ENCODE peak calls at places on chromosomes 16 and 17, in eight cellular contexts. Q, I, P, Z, M, H, L and U are unnamed samples.

GRCh38 chr17:64178011-64178825 is 48.3 kb upstream of the ERN1 start:
- ATAC-seq in Q (no peak), I (no peak), P (no peak), Z (no peak), M (no peak), H (peak; percentile 67), L (no peak), U (no peak)

GRCh38 chr16:85695196-85696128 is 6.7 kb upstream of the GINS2 start:
- ATAC-seq in Q (no peak), I (no peak), P (no peak), Z (no peak), M (no peak), H (no peak), L (no peak), U (no peak)

GRCh38 chr17:64051153-64051552 is 30.7 kb upstream of the ICAM2 start:
- ATAC-seq in Q (no peak), I (peak; percentile 56), P (peak; percentile 60), Z (peak; percentile 99), M (no peak), H (no peak), L (peak; percentile 84), U (no peak)

GRCh38 chr16:58651965-58652348 is 22.3 kb upstream of the CNOT1 start:
- ATAC-seq in Q (no peak), I (no peak), P (no peak), Z (no peak), M (no peak), H (no peak), L (no peak), U (no peak)

GRCh38 chr17:1753767-1754429 is 8.0 kb upstream of the SERPINF1 start:
- ATAC-seq in Q (no peak), I (no peak), P (no peak), Z (no peak), M (peak; percentile 8), H (no peak), L (no peak), U (no peak)

GRCh38 chr17:59375858-59376257 is 44.4 kb downstream of the YPEL2 start:
- ATAC-seq in Q (no peak), I (no peak), P (no peak), Z (no peak), M (no peak), H (no peak), L (no peak), U (no peak)

GRCh38 chr17:63621229-63621683 is 961 bp upstream of the MAP3K3 start:
- ATAC-seq in Q (no peak), I (no peak), P (peak; percentile 48), Z (no peak), M (no peak), H (no peak), L (peak; percentile 32), U (no peak)

GRCh38 chr16:77841275-77841640 is 52.9 kb downstream of the VAT1L start:
- ATAC-seq in Q (no peak), I (no peak), P (no peak), Z (no peak), M (no peak), H (no peak), L (peak; percentile 87), U (no peak)

GRCh38 chr16:31376705-31377104 is 16.4 kb upstream of the ITGAD start:
- ATAC-seq in Q (no peak), I (no peak), P (no peak), Z (no peak), M (no peak), H (no peak), L (peak; percentile 60), U (no peak)

GRCh38 chr17:31275126-31275525 is 21.9 kb downstream of the OMG start:
- ATAC-seq in Q (peak; percentile 14), I (no peak), P (peak; percentile 24), Z (no peak), M (no peak), H (no peak), L (no peak), U (no peak)

GRCh38 chr17:43396491-43397060 is 2.2 kb upstream of the ARL4D start:
- ATAC-seq in Q (no peak), I (no peak), P (no peak), Z (no peak), M (no peak), H (no peak), L (no peak), U (no peak)

GRCh38 chr17:79203657-79204056 is 129.0 kb downstream of the ENGASE start:
- ATAC-seq in Q (no peak), I (no peak), P (no peak), Z (no peak), M (no peak), H (no peak), L (no peak), U (no peak)

GRCh38 chr17:34024303-34025178 is 230.5 kb upstream of the CCL2 start:
- ATAC-seq in Q (peak; percentile 34), I (no peak), P (no peak), Z (no peak), M (peak; percentile 82), H (no peak), L (no peak), U (no peak)

GRCh38 chr16:66566051-66566901 is at the start of gene CMTM1:
- ATAC-seq in Q (no peak), I (no peak), P (peak; percentile 9), Z (no peak), M (no peak), H (no peak), L (no peak), U (no peak)

GRCh38 chr16:66572356-66572755 is 6.1 kb downstream of the CMTM1 start:
- ATAC-seq in Q (no peak), I (peak; percentile 11), P (no peak), Z (no peak), M (no peak), H (no peak), L (no peak), U (no peak)

GRCh38 chr16:66568355-66568754 is 2.1 kb downstream of the CMTM1 start:
- ATAC-seq in Q (no peak), I (no peak), P (no peak), Z (no peak), M (no peak), H (no peak), L (no peak), U (no peak)

GRCh38 chr16:66569131-66569530 is 2.9 kb downstream of the CMTM1 start:
- ATAC-seq in Q (no peak), I (no peak), P (no peak), Z (no peak), M (no peak), H (no peak), L (peak; percentile 20), U (no peak)

GRCh38 chr16:66569827-66570405 is 3.7 kb downstream of the CMTM1 start:
- ATAC-seq in Q (peak; percentile 75), I (peak; percentile 63), P (peak; percentile 66), Z (no peak), M (peak; percentile 69), H (no peak), L (peak; percentile 75), U (peak; percentile 28)
- H3K4me3 ChIP-seq in Q (no peak overlapping the region), I (no peak overlapping the region), P (no peak overlapping the region), Z (no peak overlapping the region), M (no peak overlapping the region), H (no peak overlapping the region), L (no peak overlapping the region), U (no peak overlapping the region)

DNA sequence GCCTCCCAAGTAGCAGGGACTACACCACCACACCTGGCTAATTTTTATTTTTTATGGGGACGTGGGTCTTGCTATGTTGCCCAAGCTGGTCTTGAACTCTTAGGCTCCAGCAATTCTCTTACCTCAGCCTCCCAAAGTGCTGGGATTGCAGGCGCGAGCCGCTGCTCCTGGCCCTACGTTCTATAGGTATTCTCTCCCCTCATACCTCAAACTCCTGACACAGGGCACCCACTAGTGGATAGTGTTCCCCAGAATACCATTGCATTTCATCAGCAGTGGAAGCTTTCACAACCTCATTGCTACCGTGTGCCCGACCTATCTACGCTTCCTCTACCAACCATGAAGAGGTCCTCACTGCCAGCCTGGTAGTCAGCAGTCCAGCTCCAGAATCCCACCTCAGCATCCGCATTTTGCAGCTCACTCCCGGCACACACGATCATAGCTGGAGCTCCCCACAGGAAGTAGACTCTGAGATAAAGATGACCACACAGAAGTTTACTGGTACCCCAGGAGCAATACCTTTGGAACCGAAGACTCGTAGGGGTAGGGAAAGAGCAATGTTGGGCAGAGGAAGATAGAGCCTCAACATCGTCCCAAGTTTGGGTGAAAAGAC is 9.3 kb downstream of the CTRB2 start:
- ATAC-seq in Q (no peak), I (no peak), P (no peak), Z (no peak), M (no peak), H (no peak), L (no peak), U (no peak)
- H3K4me3 ChIP-seq in Q (no peak overlapping the region), I (no peak overlapping the region), P (no peak overlapping the region), Z (no peak overlapping the region), M (no peak overlapping the region), H (no peak overlapping the region), L (no peak overlapping the region), U (no peak overlapping the region)

DNA sequence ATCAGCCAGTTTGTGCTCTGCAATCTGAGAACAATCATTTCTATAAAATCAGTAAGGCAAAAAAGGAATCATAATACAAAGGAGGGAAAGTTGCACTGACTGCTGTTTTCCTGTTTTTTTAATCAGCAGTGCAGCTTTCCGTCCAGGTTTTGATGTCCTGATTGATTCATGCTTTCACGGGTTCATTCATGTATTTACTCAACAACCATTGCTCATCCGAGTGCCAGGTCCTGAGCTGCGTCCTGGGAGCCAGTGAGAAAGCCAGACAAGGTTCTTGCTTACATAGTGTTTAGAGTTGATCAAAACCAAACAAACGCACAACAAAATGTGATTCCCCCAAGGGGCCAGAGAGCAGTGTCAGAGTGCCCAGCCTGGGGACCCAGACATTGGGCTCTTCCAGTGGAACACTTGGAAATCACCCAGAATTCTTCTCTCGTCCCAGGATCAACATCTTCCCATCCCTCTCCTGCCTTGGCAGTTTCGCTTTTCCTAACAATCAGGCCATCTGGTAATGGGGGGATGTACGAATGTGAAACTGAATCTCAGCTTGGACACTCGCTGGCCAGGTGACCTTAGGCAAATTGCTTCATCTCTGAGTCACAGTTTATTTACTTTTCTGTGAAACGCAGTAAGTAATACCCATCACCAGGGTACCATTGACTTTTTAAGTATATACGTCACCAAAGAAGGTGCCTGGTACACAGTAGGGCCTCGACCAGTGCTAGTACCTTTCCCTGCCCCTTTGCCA is 13.3 kb upstream of the C1QL1 start:
- ATAC-seq in Q (peak; percentile 61), I (no peak), P (peak; percentile 52), Z (no peak), M (no peak), H (no peak), L (peak; percentile 48), U (no peak)
- H3K4me3 ChIP-seq in Q (no peak overlapping the region), I (no peak overlapping the region), P (no peak overlapping the region), Z (no peak overlapping the region), M (no peak overlapping the region), H (no peak overlapping the region), L (no peak overlapping the region), U (no peak overlapping the region)

GRCh38 chr17:74833501-74834361 is 26.0 kb downstream of the GRIN2C start:
- ATAC-seq in Q (peak; percentile 50), I (peak; percentile 71), P (peak; percentile 31), Z (peak; percentile 64), M (peak; percentile 24), H (peak; percentile 50), L (peak; percentile 22), U (peak; percentile 35)
- H3K4me3 ChIP-seq in Q (no peak overlapping the region), I (no peak overlapping the region), P (no peak overlapping the region), Z (no peak overlapping the region), M (no peak overlapping the region), H (no peak overlapping the region), L (no peak overlapping the region), U (no peak overlapping the region)

GRCh38 chr16:87602821-87603683 is 744 bp downstream of the JPH3 start:
- ATAC-seq in Q (no peak), I (no peak), P (no peak), Z (no peak), M (no peak), H (no peak), L (no peak), U (no peak)
- H3K4me3 ChIP-seq in Q (no peak overlapping the region), I (no peak overlapping the region), P (no peak overlapping the region), Z (no peak overlapping the region), M (peak overlapping the region; percentile 30), H (peak overlapping the region; percentile 30), L (no peak overlapping the region), U (no peak overlapping the region)

GRCh38 chr16:29842732-29843346 is 20.2 kb downstream of the CDIPT start:
- ATAC-seq in Q (no peak), I (no peak), P (no peak), Z (no peak), M (no peak), H (no peak), L (no peak), U (no peak)
- H3K4me3 ChIP-seq in Q (no peak overlapping the region), I (no peak overlapping the region), P (no peak overlapping the region), Z (no peak overlapping the region), M (no peak overlapping the region), H (no peak overlapping the region), L (no peak overlapping the region), U (no peak overlapping the region)